ENCODE peak calls at places on chromosomes 13 and 19, in eight cellular contexts. E is ascending aorta, I is heart right ventricle, N is uterus, Q is tibial artery, O is IMR-90, X is pancreas, P is A673. Y is an unnamed sample.

GRCh38 chr13:92802776-92803175 is 423.8 kb upstream of the GPC6 start:
- DNase-seq in O (no peak), Q (no peak), I (no peak), X (no peak), E (no peak), N (no peak), P (no peak), Y (no peak)

GRCh38 chr13:106916329-106916728 is 348.4 kb upstream of the ARGLU1 start:
- DNase-seq in O (no peak), Q (no peak), I (no peak), X (no peak), N (no peak), P (no peak), E (no peak), Y (no peak)

GRCh38 chr19:58097783-58098681 is at the start of gene ZSCAN18:
- DNase-seq in N (peak; percentile 98), P (peak; percentile 97), E (peak; percentile 90), Q (peak; percentile 98), I (peak; percentile 99), O (peak; percentile 86), X (peak; percentile 96), Y (peak; percentile 93)

GRCh38 chr19:12333162-12334159 is at the start of gene ZNF563:
- DNase-seq in I (peak; percentile 98), Q (peak; percentile 99), O (peak; percentile 89), E (peak; percentile 97), P (peak; percentile 93), X (peak; percentile 97), N (peak; percentile 97), Y (peak; percentile 99)

GRCh38 chr13:99498304-99499161 is 2.7 kb upstream of the TM9SF2 start:
- DNase-seq in N (peak; percentile 96), O (peak; percentile 95), Q (peak; percentile 99), E (peak; percentile 90), P (peak; percentile 96), I (peak; percentile 97), X (peak; percentile 98), Y (peak; percentile 98)

GRCh38 chr13:99496322-99497142 is 4.7 kb upstream of the TM9SF2 start:
- DNase-seq in N (peak; percentile 72), O (peak; percentile 15), P (peak; percentile 86), X (peak; percentile 59), E (peak; percentile 26), Q (peak; percentile 84), I (peak; percentile 84), Y (peak; percentile 93)

GRCh38 chr13:61777281-61777680 is 361.6 kb upstream of the PCDH20 start:
- DNase-seq in I (no peak), E (no peak), O (no peak), Q (no peak), P (peak; percentile 84), X (no peak), N (no peak), Y (peak; percentile 8)

GRCh38 chr13:42396501-42396900 is 124.5 kb downstream of the AKAP11 start:
- DNase-seq in X (no peak), N (no peak), P (no peak), O (no peak), E (no peak), Q (no peak), I (no peak), Y (no peak)

GRCh38 chr19:10508707-10509106 is 5.6 kb upstream of the KEAP1 start:
- DNase-seq in I (no peak), E (no peak), Q (no peak), O (peak; percentile 28), N (no peak), X (no peak), P (no peak), Y (no peak)

GRCh38 chr13:72508392-72508791 is 219.0 kb downstream of the MZT1 start:
- DNase-seq in X (no peak), O (no peak), Q (no peak), N (no peak), P (no peak), I (no peak), E (no peak), Y (no peak)

GRCh38 chr19:18590273-18591272 is 2.0 kb downstream of the REX1BD start:
- DNase-seq in Q (peak; percentile 85), N (no peak), E (no peak), P (peak; percentile 94), X (no peak), O (peak; percentile 57), I (no peak), Y (no peak)

GRCh38 chr19:49042177-49042576 is 1.5 kb upstream of the CGB5 start:
- DNase-seq in N (no peak), P (no peak), I (no peak), O (no peak), Q (no peak), X (no peak), E (no peak), Y (no peak)

GRCh38 chr19:8320564-8321066 is 560 bp downstream of the NDUFA7 start:
- DNase-seq in O (no peak), N (no peak), I (no peak), P (no peak), Q (no peak), E (no peak), X (no peak), Y (no peak)

GRCh38 chr13:19586904-19587634 is 25.7 kb upstream of the TPTE2 start:
- DNase-seq in X (no peak), O (peak; percentile 34), N (no peak), I (no peak), Q (no peak), P (peak; percentile 81), E (no peak), Y (peak; percentile 86)

GRCh38 chr19:48836089-48837017 is at the start of gene HSD17B14:
- DNase-seq in P (peak; percentile 59), N (peak; percentile 59), O (no peak), E (peak; percentile 14), I (peak; percentile 36), X (no peak), Q (peak; percentile 80), Y (no peak)

GRCh38 chr13:100131863-100132574 is 43.1 kb downstream of the PCCA start:
- DNase-seq in O (peak; percentile 96), Q (no peak), N (no peak), X (no peak), E (no peak), I (no peak), P (peak; percentile 96), Y (peak; percentile 6)

GRCh38 chr19:13036366-13036976 is 41.2 kb downstream of the NFIX start:
- DNase-seq in N (peak; percentile 69), O (peak; percentile 29), E (no peak), P (peak; percentile 79), X (no peak), Q (peak; percentile 92), I (no peak), Y (peak; percentile 100)

GRCh38 chr19:4371898-4372629 is 28.3 kb downstream of the SH3GL1 start:
- DNase-seq in Q (peak; percentile 66), E (no peak), O (no peak), P (no peak), I (no peak), N (no peak), X (no peak), Y (no peak)

GRCh38 chr19:4369109-4369887 is 25.9 kb downstream of the MPND start:
- DNase-seq in X (no peak), P (no peak), O (no peak), N (no peak), Q (peak; percentile 69), E (no peak), I (peak; percentile 64), Y (no peak)

GRCh38 chr19:4369888-4370260 is 26.5 kb downstream of the MPND start:
- DNase-seq in Q (peak; percentile 68), N (no peak), I (no peak), O (peak; percentile 26), X (no peak), E (no peak), P (peak; percentile 48), Y (no peak)

GRCh38 chr19:4371209-4371897 is 28.0 kb downstream of the MPND start:
- DNase-seq in O (no peak), X (no peak), P (no peak), N (no peak), I (no peak), Q (peak; percentile 60), E (no peak), Y (no peak)

DNA sequence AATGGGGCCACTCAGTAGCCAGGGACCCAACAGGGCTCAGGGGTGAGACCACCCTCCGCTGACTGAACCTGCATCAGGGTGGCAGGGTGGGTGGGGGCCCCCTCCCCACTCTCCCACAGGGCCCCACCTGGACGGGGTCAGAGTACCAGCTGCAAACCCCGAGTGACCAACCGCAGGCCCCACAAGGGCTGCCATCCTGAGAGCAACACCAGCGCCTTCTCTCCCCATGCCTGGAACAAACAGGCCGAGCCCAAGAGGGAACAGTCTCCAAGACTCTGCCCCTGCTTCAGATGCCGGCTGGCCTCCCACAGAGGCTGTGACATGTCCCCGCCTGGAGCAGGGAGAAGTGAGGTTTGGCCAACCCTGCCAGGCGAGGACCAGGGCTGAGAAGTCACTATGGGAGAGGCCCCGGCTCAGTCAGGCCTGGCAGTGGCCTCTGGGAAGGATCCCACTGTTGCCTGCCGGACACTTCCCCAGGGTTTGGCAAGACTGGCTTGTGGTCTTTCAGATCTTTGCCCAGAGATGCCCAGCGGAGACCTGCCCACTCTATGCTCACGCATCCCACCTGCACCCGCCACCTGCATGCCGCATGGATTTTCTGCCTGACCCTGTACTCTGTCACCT is 27.2 kb downstream of the MPND start:
- DNase-seq in N (no peak), I (no peak), E (no peak), P (no peak), Q (peak; percentile 64), X (no peak), O (no peak), Y (no peak)
- H3K4me1 ChIP-seq in N (peaks cover 16% of the 10 kb centered on the region), I (peaks cover 84% of the 10 kb centered on the region), E (peaks cover 66% of the 10 kb centered on the region), P (peaks cover 29% of the 10 kb centered on the region), Q (peaks cover 23% of the 10 kb centered on the region), X (peaks cover 48% of the 10 kb centered on the region), O (peaks cover 44% of the 10 kb centered on the region), Y (peaks cover 21% of the 10 kb centered on the region)

GRCh38 chr13:73715114-73715909 is 418.9 kb downstream of the KLF12 start:
- DNase-seq in X (no peak), Q (no peak), O (no peak), P (no peak), E (no peak), I (no peak), N (no peak), Y (no peak)
- H3K27ac ChIP-seq in X (no peak overlapping the region), Q (no peak overlapping the region), O (no peak overlapping the region), P (no peak overlapping the region), E (no peak overlapping the region), I (no peak overlapping the region), N (no peak overlapping the region), Y (no peak overlapping the region)

DNA sequence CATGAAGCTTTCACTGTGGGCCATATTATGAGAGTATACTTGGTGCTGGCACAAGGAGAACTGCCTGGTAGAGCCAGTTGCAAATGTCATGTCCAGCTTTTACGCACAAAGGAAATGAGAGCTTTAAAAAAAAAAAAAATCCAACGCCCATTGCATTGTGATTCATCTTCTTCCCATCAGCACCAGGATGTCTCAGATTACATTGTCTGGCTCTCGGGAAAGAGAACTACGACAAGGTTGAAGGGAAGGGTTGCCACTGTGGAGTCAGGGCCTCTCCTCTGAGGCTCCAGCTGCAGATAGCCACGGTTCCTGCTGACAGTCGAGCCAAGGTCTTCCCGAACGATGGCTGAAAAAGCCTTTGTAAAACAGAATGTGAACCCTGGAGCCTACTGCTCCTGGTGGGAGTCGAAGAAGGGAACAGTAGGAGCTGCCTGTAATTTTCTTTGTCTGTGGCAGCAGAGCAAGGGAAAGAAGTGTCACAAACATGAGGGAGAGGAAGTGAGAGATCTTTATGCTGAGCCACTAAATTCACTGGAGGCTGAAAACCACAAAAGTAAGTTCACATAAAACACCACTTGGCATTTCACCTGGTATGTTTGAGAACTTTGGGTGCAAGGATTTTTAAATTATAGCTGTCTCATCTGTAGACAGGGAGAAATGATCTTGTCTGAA is 704.7 kb downstream of the DIAPH3 start:
- DNase-seq in E (no peak), P (peak; percentile 58), Q (no peak), N (peak; percentile 20), X (no peak), O (peak; percentile 85), I (peak; percentile 29), Y (peak; percentile 76)
- H3K4me3 ChIP-seq in E (no peak overlapping the region), P (no peak overlapping the region), Q (no peak overlapping the region), N (no peak overlapping the region), X (no peak overlapping the region), O (no peak overlapping the region), I (no peak overlapping the region), Y (peak overlapping the region; percentile 37)

GRCh38 chr19:39140594-39140993 is 15.0 kb downstream of the PAK4 start:
- DNase-seq in E (no peak), I (no peak), O (no peak), P (no peak), X (no peak), Q (no peak), N (no peak), Y (no peak)
- H3K4me1 ChIP-seq in E (peaks cover 29% of the 10 kb centered on the region), I (peaks cover 43% of the 10 kb centered on the region), O (peaks cover 11% of the 10 kb centered on the region), P (no peaks in the 10 kb centered on the region), X (peaks cover 39% of the 10 kb centered on the region), Q (no peaks in the 10 kb centered on the region), N (no peaks in the 10 kb centered on the region), Y (no peaks in the 10 kb centered on the region)